ENCODE peak calls at places on chromosomes 16 and 17, in five cellular contexts. Y, Q, B, M and L are unnamed samples.
A peak's percentile ranks its signal among the peaks of the same experiment; 100 is the strongest.

GRCh38 chr16:22843122-22843521 is 29.2 kb downstream of the HS3ST2 start:
- DNase-seq in Q (no peak), B (no peak), M (no peak), Y (no peak), L (no peak)

GRCh38 chr17:18250259-18250658 is 8.3 kb downstream of the FLII start:
- DNase-seq in Q (no peak), M (no peak), B (no peak), Y (no peak), L (no peak)

GRCh38 chr17:17425005-17425404 is 51.8 kb upstream of the MED9 start:
- DNase-seq in B (no peak), Q (no peak), M (no peak), Y (no peak), L (no peak)

GRCh38 chr17:752620-753219 is 656 bp upstream of the GEMIN4 start:
- DNase-seq in M (no peak), B (peak; percentile 48), Y (peak; percentile 92), Q (peak; percentile 71), L (peak; percentile 71)

GRCh38 chr16:3646348-3646920 is 8.1 kb upstream of the DNASE1 start:
- DNase-seq in Q (peak; percentile 61), M (peak; percentile 51), Y (peak; percentile 57), B (peak; percentile 62), L (no peak)

GRCh38 chr16:4214215-4214621 is 27.7 kb downstream of the SRL start:
- DNase-seq in M (peak; percentile 19), B (peak; percentile 52), Y (no peak), Q (no peak), L (peak; percentile 59)

GRCh38 chr17:81509048-81509686 is 3.4 kb downstream of the ACTG1 start:
- DNase-seq in Q (peak; percentile 20), Y (no peak), B (peak; percentile 69), M (no peak), L (no peak)

GRCh38 chr16:69444873-69445517 is 20.6 kb downstream of the CYB5B start:
- DNase-seq in Q (no peak), M (no peak), Y (no peak), B (no peak), L (no peak)

GRCh38 chr17:15247891-15248529 is 17.1 kb downstream of the PMP22 start:
- DNase-seq in Q (no peak), B (peak; percentile 31), M (no peak), Y (no peak), L (no peak)

GRCh38 chr17:49996121-49996494 is 1.1 kb upstream of the DLX3 start:
- DNase-seq in B (no peak), M (no peak), Y (no peak), Q (no peak), L (no peak)

GRCh38 chr17:28950017-28950751 is 1.1 kb downstream of the PHF12 start:
- DNase-seq in Y (peak; percentile 87), B (peak; percentile 64), Q (peak; percentile 63), M (no peak), L (peak; percentile 67)

GRCh38 chr16:2189252-2189893 is 7.0 kb downstream of the CASKIN1 start:
- DNase-seq in Q (no peak), Y (no peak), M (no peak), B (no peak), L (no peak)

GRCh38 chr16:69514366-69514765 is 51.4 kb upstream of the NFAT5 start:
- DNase-seq in M (no peak), B (no peak), Y (no peak), Q (no peak), L (no peak)

GRCh38 chr17:77783991-77784820 is 174.3 kb upstream of the TNRC6C start:
- DNase-seq in Q (no peak), B (no peak), Y (no peak), M (no peak), L (no peak)

GRCh38 chr16:49786926-49787557 is 68.9 kb downstream of the ZNF423 start:
- DNase-seq in Y (no peak), M (no peak), B (no peak), Q (no peak), L (no peak)

GRCh38 chr17:16491131-16491702 is 776 bp downstream of the LRRC75A start:
- DNase-seq in B (no peak), M (no peak), Y (no peak), Q (no peak), L (peak; percentile 61)

GRCh38 chr17:72165202-72165972 is 44.6 kb downstream of the SOX9 start:
- DNase-seq in B (no peak), Q (no peak), Y (no peak), M (no peak), L (no peak)

GRCh38 chr17:7552621-7553051 is 3.8 kb downstream of the TNFSF12 start:
- DNase-seq in M (no peak), Q (no peak), Y (no peak), B (no peak), L (peak; percentile 75)

GRCh38 chr17:61167050-61167449 is 232.6 kb upstream of the TBX2 start:
- DNase-seq in B (no peak), M (no peak), Y (no peak), Q (no peak), L (no peak)

GRCh38 chr16:81767987-81768592 is 11.0 kb upstream of the PLCG2 start:
- DNase-seq in Q (no peak), Y (no peak), M (no peak), B (peak; percentile 56), L (no peak)

GRCh38 chr17:19377602-19378415 is 489 bp upstream of the MAPK7 start:
- DNase-seq in B (peak; percentile 100), M (peak; percentile 96), Y (peak; percentile 99), Q (peak; percentile 99), L (peak; percentile 94)

GRCh38 chr16:75379911-75380847 is 53.1 kb downstream of the CFDP1 start:
- DNase-seq in Y (no peak), B (no peak), M (no peak), Q (no peak), L (no peak)

GRCh38 chr17:58536541-58536940 is 22.1 kb upstream of the MTMR4 start:
- DNase-seq in B (no peak), Q (no peak), Y (peak; percentile 34), M (no peak), L (no peak)

GRCh38 chr16:85422124-85422373 is 191.1 kb upstream of the GSE1 start:
- DNase-seq in Y (peak; percentile 60), Q (no peak), M (no peak), B (no peak), L (no peak)

GRCh38 chr17:59815965-59816364 is 76.8 kb downstream of the TUBD1 start:
- DNase-seq in Y (no peak), B (no peak), M (no peak), Q (no peak), L (no peak)

GRCh38 chr17:59812139-59812538 is 80.6 kb downstream of the TUBD1 start:
- DNase-seq in Q (no peak), B (no peak), Y (no peak), M (no peak), L (no peak)

GRCh38 chr17:59811209-59811608 is 81.5 kb downstream of the TUBD1 start:
- DNase-seq in M (no peak), Q (no peak), Y (no peak), B (peak; percentile 66), L (no peak)

GRCh38 chr17:59810894-59811153 is 81.9 kb downstream of the TUBD1 start:
- DNase-seq in B (no peak), Q (no peak), Y (no peak), M (no peak), L (no peak)

DNA sequence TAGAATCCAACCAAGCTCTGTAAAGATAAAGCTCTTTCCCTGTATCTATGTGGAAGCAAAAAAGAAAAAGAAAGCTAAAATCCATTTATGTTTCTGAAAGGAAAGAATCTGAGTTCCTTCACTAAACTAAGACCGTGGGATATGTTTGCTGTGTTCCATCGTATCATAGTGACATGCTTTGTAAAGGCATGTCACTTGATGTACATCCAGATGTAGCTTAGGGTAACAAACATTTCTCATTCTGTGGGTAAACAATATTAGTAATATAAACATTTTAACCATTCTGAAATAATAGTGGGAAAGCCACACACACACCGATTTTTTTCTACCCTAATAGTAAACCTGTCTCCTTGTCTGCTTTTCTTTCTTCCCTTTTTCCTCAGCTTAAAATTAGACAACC is 78.1 kb downstream of the TUBD1 start:
- DNase-seq in Y (no peak), B (no peak), Q (no peak), M (no peak), L (no peak)
- H3K27ac ChIP-seq in Y (no peak overlapping the region), B (peak overlapping the region; percentile 81), Q (no peak overlapping the region), M (no peak overlapping the region), L (no peak overlapping the region)

DNA sequence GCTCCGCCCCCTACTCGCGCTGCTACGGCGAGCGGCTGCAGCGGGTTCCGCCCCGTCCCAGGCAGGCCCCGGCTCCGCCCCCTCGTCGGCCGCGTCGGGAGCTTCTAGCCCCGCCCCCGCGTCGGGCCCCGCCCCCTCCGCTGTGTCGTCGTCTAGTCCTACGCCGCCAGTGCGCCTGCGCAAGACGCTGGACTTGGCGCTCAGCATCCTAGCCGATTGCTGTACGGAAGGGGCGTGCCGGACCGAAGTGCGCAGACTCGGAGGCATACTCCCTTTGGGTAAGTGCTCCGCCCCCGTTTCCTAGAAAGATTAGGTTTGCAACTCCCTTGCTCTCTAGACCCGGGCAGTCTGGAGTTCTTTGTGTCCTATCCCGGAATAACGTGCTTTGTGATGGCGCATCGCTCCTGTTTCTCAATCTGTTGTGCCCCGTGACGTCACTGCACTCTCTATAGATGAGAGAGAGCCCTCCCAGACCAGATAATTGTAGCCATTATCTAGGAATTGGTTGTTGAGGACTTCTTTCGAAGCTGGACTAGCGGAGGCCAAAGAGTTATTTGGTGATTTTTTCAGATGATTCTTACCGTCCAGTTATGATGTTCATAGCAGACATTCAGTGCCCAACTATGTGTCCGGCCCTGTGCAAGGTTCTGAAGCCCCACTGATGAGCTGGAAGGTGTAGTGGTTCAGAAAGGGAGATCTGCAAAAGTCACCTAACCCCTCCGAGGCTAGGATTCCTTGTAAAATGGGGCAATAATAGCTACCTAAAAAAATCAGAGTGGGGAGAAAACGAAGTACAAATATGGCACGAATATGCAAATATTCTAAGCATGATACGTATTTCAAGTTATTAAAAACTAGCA is 651 bp downstream of the ARMC5 start:
- DNase-seq in Q (peak; percentile 100), Y (peak; percentile 100), B (peak; percentile 99), M (peak; percentile 98), L (peak; percentile 100)
- TF ChIP-seq POLR2A in Q (no peak), Y (no peak), B (peak; percentile 64), M (peak; percentile 70), L (peak; percentile 10)

GRCh38 chr17:42018988-42019387 is 902 bp upstream of the NKIRAS2 start:
- DNase-seq in Q (no peak), B (no peak), Y (no peak), M (no peak), L (no peak)
- H3K27ac ChIP-seq in Q (no peak overlapping the region), B (no peak overlapping the region), Y (no peak overlapping the region), M (no peak overlapping the region), L (no peak overlapping the region)

GRCh38 chr17:57021226-57021940 is 43.5 kb downstream of the SCPEP1 start:
- DNase-seq in M (no peak), Q (no peak), Y (no peak), B (peak; percentile 58), L (no peak)

GRCh38 chr17:57016066-57016763 is 38.3 kb downstream of the SCPEP1 start:
- DNase-seq in Y (no peak), Q (no peak), B (no peak), M (no peak), L (no peak)

GRCh38 chr17:57017625-57018024 is 39.7 kb downstream of the SCPEP1 start:
- DNase-seq in M (no peak), Q (no peak), B (no peak), Y (no peak), L (no peak)

GRCh38 chr17:57016764-57017116 is 38.8 kb downstream of the SCPEP1 start:
- DNase-seq in Y (no peak), M (no peak), Q (no peak), B (no peak), L (no peak)

DNA sequence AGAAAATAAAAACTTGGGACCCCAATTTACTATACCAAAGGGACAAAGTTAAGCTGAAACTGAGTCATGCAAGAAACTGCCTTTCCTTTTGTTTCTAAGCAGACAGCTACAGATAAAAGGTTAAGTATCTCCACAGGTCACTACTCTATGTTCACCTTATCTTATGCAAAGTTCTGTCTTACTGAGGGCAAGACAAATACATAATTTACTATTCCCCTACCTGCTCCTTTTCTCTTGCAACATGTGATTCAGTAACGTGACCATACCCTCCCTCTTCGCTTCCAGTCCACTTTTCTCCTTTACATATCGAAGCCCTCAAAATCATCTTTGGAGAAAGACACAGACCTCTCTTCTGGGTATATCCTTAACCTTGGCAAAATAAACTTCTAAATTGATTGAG is 42.3 kb downstream of the SCPEP1 start:
- DNase-seq in Q (no peak), B (no peak), Y (no peak), M (no peak), L (no peak)
- TF ChIP-seq POLR2A in Q (no peak), B (no peak), Y (no peak), M (no peak), L (no peak)